ENCODE peak calls at places on chromosome 15, in four cellular contexts. One of them, this sample, is unnamed.
A peak's percentile ranks its signal among the peaks of the same experiment; 100 is the strongest.

GRCh38 chr15:90201150-90201943 is at the start of gene SEMA4B:
- DNase-seq in vagina: no peak
- DNase-seq in Caco-2: peak; percentile 78
- DNase-seq in cardiac muscle cell: peak; percentile 56
- DNase-seq in this sample: peak; percentile 86

GRCh38 chr15:22945071-22945470 is 35.1 kb downstream of the CYFIP1 start:
- DNase-seq in Caco-2: no peak
- DNase-seq in vagina: no peak
- DNase-seq in cardiac muscle cell: no peak
- DNase-seq in this sample: peak; percentile 6

GRCh38 chr15:39508536-39508935 is 72.3 kb upstream of the THBS1 start:
- DNase-seq in cardiac muscle cell: no peak
- DNase-seq in vagina: no peak
- DNase-seq in Caco-2: no peak
- DNase-seq in this sample: no peak

GRCh38 chr15:90787881-90788280 is 70.7 kb downstream of the BLM start:
- DNase-seq in vagina: no peak
- DNase-seq in Caco-2: no peak
- DNase-seq in cardiac muscle cell: peak; percentile 41
- DNase-seq in this sample: peak; percentile 36

GRCh38 chr15:40458495-40459371 is 12.1 kb upstream of the CHST14 start:
- DNase-seq in cardiac muscle cell: no peak
- DNase-seq in Caco-2: no peak
- DNase-seq in vagina: no peak
- DNase-seq in this sample: no peak

GRCh38 chr15:76184640-76185020 is 124.8 kb downstream of the TMEM266 start:
- DNase-seq in vagina: no peak
- DNase-seq in cardiac muscle cell: no peak
- DNase-seq in Caco-2: no peak
- DNase-seq in this sample: no peak

GRCh38 chr15:90942354-90943120 is 7.5 kb downstream of the UNC45A start:
- DNase-seq in Caco-2: no peak
- DNase-seq in vagina: no peak
- DNase-seq in cardiac muscle cell: no peak
- DNase-seq in this sample: no peak

GRCh38 chr15:49134683-49135341 is 20.6 kb downstream of the COPS2 start:
- DNase-seq in Caco-2: no peak
- DNase-seq in cardiac muscle cell: peak; percentile 69
- DNase-seq in vagina: no peak
- DNase-seq in this sample: no peak

GRCh38 chr15:53203454-53203853 is 413.3 kb upstream of the ONECUT1 start:
- DNase-seq in cardiac muscle cell: no peak
- DNase-seq in Caco-2: no peak
- DNase-seq in vagina: no peak
- DNase-seq in this sample: no peak

GRCh38 chr15:100383302-100384107 is 41.7 kb upstream of the ADAMTS17 start:
- DNase-seq in cardiac muscle cell: peak; percentile 52
- DNase-seq in Caco-2: peak; percentile 47
- DNase-seq in vagina: no peak
- DNase-seq in this sample: peak; percentile 11

GRCh38 chr15:101088311-101088710 is 163.5 kb downstream of the CHSY1 start:
- DNase-seq in cardiac muscle cell: no peak
- DNase-seq in vagina: no peak
- DNase-seq in Caco-2: no peak
- DNase-seq in this sample: no peak

DNA sequence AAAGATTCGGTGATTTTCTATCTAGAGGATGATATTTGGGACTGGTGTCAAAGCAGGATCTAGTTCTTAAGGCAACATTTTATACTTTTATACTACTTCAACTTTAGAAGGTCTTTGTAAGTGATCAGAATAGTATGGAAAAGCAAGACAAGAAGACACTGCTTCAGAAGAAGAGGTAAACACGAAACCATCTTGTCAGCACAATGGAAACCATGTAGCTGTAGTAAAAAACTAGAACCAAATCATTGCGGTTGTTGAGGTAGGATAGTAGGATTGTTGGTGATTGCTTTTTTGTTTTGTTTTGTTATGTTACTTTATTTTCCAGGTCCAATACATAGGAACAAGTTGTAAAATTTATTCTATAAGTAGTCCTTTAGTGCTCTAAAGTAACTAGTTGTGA is 40.0 kb downstream of the SEMA6D start:
- DNase-seq in vagina: no peak
- DNase-seq in cardiac muscle cell: no peak
- DNase-seq in Caco-2: no peak
- DNase-seq in this sample: no peak
- H3K4me1 ChIP-seq in vagina: no peaks in the 10 kb centered on the region
- H3K4me1 ChIP-seq in cardiac muscle cell: peaks cover 6% of the 10 kb centered on the region
- H3K4me1 ChIP-seq in Caco-2: no peaks in the 10 kb centered on the region
- H3K4me1 ChIP-seq in this sample: no peaks in the 10 kb centered on the region

DNA sequence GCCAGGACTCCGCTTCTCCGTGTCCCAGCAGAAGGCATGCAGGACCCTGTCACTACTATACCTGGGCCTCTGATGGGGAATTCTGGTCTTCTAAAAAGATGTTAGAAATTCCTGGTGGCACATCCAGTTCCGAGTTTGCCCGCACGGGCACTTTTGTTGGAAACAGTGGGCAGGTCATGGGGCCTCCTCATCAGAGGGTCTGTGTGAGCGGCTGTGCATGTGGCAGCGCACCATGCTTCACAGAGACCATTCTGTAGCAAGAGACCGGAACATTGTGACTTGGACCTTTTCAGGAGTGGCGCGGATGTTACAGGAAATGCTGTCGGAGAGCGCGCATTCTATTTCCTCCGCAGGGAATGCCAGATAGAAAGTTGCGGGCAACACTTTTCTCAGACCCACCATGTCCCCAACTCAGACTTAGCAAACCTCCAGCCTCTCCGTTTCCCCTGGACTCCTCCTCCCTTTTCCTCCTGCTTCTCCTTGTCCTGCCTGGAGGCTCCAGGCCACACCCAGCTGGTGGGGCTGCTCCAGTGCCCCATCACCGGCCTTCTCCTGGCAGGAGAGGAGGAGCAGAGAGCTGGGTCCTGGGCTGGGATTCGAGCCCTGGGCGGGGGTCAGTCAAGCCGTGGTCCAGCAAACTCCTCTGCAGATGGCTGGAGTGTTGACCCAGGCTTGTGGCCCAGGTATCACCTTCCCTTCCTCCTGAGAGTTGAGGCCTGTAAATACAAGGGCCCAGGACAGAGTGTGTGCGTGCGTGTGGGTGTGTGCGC is 46.6 kb downstream of the KLF13 start:
- DNase-seq in Caco-2: no peak
- DNase-seq in vagina: no peak
- DNase-seq in cardiac muscle cell: no peak
- DNase-seq in this sample: no peak
- H3K4me1 ChIP-seq in Caco-2: peaks cover 30% of the 10 kb centered on the region
- H3K4me1 ChIP-seq in vagina: peaks cover 78% of the 10 kb centered on the region
- H3K4me1 ChIP-seq in cardiac muscle cell: peaks cover 13% of the 10 kb centered on the region
- H3K4me1 ChIP-seq in this sample: peaks cover 21% of the 10 kb centered on the region

GRCh38 chr15:51833782-51834181 is 4.3 kb downstream of the TMOD3 start:
- DNase-seq in cardiac muscle cell: no peak
- DNase-seq in Caco-2: no peak
- DNase-seq in vagina: no peak
- DNase-seq in this sample: no peak
- H3K4me1 ChIP-seq in cardiac muscle cell: peaks cover 23% of the 10 kb centered on the region
- H3K4me1 ChIP-seq in Caco-2: peaks cover 7% of the 10 kb centered on the region
- H3K4me1 ChIP-seq in vagina: peaks cover 76% of the 10 kb centered on the region
- H3K4me1 ChIP-seq in this sample: no peaks in the 10 kb centered on the region

GRCh38 chr15:69067296-69067695 is 52.8 kb downstream of the NOX5 start:
- DNase-seq in vagina: no peak
- DNase-seq in Caco-2: no peak
- DNase-seq in cardiac muscle cell: peak; percentile 4
- DNase-seq in this sample: no peak

GRCh38 chr15:69066646-69066995 is 52.1 kb downstream of the NOX5 start:
- DNase-seq in Caco-2: no peak
- DNase-seq in vagina: no peak
- DNase-seq in cardiac muscle cell: no peak
- DNase-seq in this sample: no peak

GRCh38 chr15:69068157-69068556 is 53.7 kb downstream of the NOX5 start:
- DNase-seq in Caco-2: no peak
- DNase-seq in vagina: no peak
- DNase-seq in cardiac muscle cell: no peak
- DNase-seq in this sample: no peak

GRCh38 chr15:69064649-69065048 is 50.2 kb downstream of the NOX5 start:
- DNase-seq in cardiac muscle cell: no peak
- DNase-seq in vagina: no peak
- DNase-seq in Caco-2: no peak
- DNase-seq in this sample: no peak

GRCh38 chr15:69065981-69066645 is 51.6 kb downstream of the NOX5 start:
- DNase-seq in Caco-2: no peak
- DNase-seq in vagina: no peak
- DNase-seq in cardiac muscle cell: no peak
- DNase-seq in this sample: no peak
- H3K4me1 ChIP-seq in Caco-2: no peaks in the 10 kb centered on the region
- H3K4me1 ChIP-seq in vagina: no peaks in the 10 kb centered on the region
- H3K4me1 ChIP-seq in cardiac muscle cell: no peaks in the 10 kb centered on the region
- H3K4me1 ChIP-seq in this sample: no peaks in the 10 kb centered on the region